ENCODE peak calls at places on chromosome 11, in four cellular contexts. G is ovary, T is right lobe of liver, S is NB4. H is an unnamed sample.

GRCh38 chr11:77047007-77047927 is 13.1 kb downstream of the B3GNT6 start:
- DNase-seq in G (peak), T (no peak), S (peak), H (peak)

GRCh38 chr11:2368178-2368850 is 8.8 kb upstream of the CD81 start:
- DNase-seq in G (no peak), S (no peak), T (no peak), H (no peak)

GRCh38 chr11:129278586-129279319 is 86.6 kb upstream of the ARHGAP32 start:
- DNase-seq in S (peak), T (peak), G (peak), H (peak)

GRCh38 chr11:46271407-46271806 is 6.1 kb upstream of the CREB3L1 start:
- DNase-seq in G (no peak), T (no peak), S (no peak), H (no peak)

GRCh38 chr11:62811659-62812058 is 6.4 kb upstream of the NXF1 start:
- DNase-seq in S (no peak), G (no peak), T (no peak), H (no peak)

GRCh38 chr11:74341926-74342325 is 30.5 kb upstream of the P4HA3 start:
- DNase-seq in T (no peak), G (no peak), S (no peak), H (no peak)

GRCh38 chr11:34916014-34916809 is at the start of the genes APIP and PDHX:
- DNase-seq in T (peak), S (peak), G (peak), H (peak)

GRCh38 chr11:77111277-77111676 is 8.6 kb downstream of the OMP start:
- DNase-seq in S (no peak), T (no peak), G (no peak), H (no peak)

GRCh38 chr11:22193348-22194051 is 615 bp downstream of the ANO5 start:
- DNase-seq in S (no peak), G (peak), T (peak), H (peak)
- TF ChIP-seq POLR2A in S (no peak), G (no peak), T (no peak), H (no peak)

DNA sequence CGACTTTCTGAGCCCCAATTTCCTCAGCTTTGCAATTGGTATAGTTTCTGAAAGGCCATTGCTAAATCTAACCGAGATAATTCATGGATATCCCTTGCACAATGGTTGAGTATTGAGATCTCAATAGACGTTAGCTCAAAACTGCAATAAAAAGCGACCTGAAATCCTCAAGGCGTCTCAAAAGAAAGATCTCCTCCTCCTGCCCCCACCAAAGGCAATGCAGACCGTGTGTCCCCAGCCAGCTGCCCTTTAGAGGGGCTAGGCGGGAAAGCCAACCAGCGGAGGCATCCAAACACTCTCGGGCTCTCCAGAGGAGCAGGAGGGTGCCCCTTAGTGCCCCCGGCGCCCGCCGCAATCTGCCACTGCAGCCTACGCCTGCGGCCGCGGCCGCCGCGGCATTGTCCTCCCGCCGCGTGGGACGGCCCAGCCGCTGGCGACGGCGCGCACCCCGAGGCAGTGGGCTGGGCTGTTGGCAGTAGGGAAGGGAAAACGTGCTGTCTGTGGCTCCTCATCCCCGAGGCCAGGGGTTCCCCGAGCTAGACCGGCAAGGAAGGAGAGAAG is 1.4 kb upstream of the SLC6A5 start:
- DNase-seq in T (no peak), S (no peak), G (no peak), H (no peak)
- H3K4me3 ChIP-seq in T (no peak), S (no peak), G (no peak), H (no peak)

GRCh38 chr11:17013548-17014320 is 480 bp downstream of the PLEKHA7 start:
- DNase-seq in S (no peak), G (peak), T (peak), H (peak)

GRCh38 chr11:17014321-17014773 is at the start of gene PLEKHA7:
- DNase-seq in S (no peak), T (peak), G (peak), H (peak)

GRCh38 chr11:17010851-17011420 is 3.3 kb downstream of the PLEKHA7 start:
- DNase-seq in S (no peak), G (no peak), T (no peak), H (no peak)

GRCh38 chr11:17012179-17012578 is 2.0 kb downstream of the PLEKHA7 start:
- DNase-seq in G (no peak), T (no peak), S (no peak), H (no peak)

GRCh38 chr11:17012712-17013547 is 1.3 kb downstream of the PLEKHA7 start:
- DNase-seq in G (peak), S (no peak), T (peak), H (peak)
- TF ChIP-seq POLR2A in G (no peak), S (no peak), T (peak), H (no peak)

GRCh38 chr11:122071680-122072321 is 44.2 kb downstream of the BLID start:
- DNase-seq in T (no peak), G (no peak), S (no peak), H (no peak)

GRCh38 chr11:122074022-122074421 is 42.0 kb downstream of the BLID start:
- DNase-seq in S (no peak), T (no peak), G (no peak), H (no peak)

GRCh38 chr11:122069946-122070345 is 46.1 kb downstream of the BLID start:
- DNase-seq in S (peak), T (no peak), G (peak), H (peak)

GRCh38 chr11:122062763-122063162 is 53.3 kb downstream of the BLID start:
- DNase-seq in S (no peak), T (no peak), G (no peak), H (no peak)

DNA sequence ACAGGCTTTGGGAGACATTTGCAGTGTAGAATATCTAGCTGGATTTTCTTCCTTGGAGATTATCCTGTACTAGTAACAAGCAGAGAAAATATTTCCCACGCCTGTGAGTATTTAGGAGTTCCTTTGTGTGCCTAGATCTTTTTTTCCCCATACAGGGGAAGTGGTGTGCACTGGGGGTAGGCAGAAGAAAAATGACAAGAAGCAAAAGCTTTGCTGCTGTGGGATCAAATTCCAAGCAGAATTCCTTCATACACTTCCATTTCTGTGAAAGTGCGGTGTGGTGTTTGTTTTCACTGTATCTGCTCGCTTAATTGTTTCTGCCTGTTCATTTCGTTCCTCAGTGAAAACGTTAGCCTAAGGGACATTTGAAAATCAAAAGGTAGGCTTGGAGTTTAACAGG is 47.9 kb downstream of the BLID start:
- DNase-seq in G (no peak), T (no peak), S (no peak), H (no peak)
- H3K4me3 ChIP-seq in G (no peak), T (no peak), S (no peak), H (no peak)

GRCh38 chr11:47768090-47768620 is 1.0 kb upstream of the FNBP4 start:
- DNase-seq in G (peak), S (peak), T (peak), H (peak)
- TF ChIP-seq POLR2A in G (peak), S (no peak), T (peak), H (peak)

GRCh38 chr11:69215784-69216415 is 60.2 kb downstream of the SMIM38 start:
- DNase-seq in G (no peak), T (no peak), S (no peak), H (no peak)
- H3K4me3 ChIP-seq in G (no peak), T (no peak), S (no peak), H (no peak)

DNA sequence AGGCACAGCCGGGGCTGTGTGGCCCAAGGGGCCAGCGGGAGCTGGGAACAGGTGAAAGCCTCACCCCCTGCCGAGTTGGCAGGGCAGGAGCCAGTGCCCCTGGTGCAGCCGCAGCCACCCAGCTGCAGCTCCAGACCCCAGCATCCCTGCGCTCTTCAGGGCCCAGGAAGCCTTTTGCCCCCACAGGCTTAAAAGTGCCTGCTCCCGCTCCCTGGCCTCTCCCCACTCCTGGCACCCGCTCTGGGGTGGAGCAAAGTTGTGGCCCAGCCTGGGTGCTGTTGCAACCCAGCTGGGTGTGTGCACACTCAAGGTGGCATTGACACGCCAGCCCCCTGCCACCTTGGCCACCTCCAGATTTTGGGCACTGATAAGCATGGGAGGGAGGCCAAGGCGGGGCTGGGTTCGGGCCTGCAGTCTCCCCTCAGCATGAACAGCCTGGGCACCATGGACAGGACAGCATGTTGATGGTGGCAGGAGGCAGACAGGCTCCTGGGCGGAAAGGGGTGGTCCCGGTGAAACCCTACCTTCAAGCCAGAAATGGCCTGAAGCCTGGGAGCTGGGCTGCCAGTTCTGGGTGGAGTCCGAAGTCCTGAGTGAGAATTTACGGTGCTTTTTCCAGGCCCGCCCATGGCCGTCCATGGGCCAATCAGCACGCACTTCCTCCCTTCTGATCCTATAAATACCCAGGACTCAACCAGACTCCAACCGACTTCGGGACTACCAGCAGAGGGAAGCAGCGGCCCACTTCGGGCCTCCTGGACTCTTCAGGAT is 23.5 kb upstream of the RNASEH2C start:
- DNase-seq in S (peak), G (no peak), T (no peak), H (no peak)
- TF ChIP-seq POLR2A in S (no peak), G (no peak), T (no peak), H (no peak)

DNA sequence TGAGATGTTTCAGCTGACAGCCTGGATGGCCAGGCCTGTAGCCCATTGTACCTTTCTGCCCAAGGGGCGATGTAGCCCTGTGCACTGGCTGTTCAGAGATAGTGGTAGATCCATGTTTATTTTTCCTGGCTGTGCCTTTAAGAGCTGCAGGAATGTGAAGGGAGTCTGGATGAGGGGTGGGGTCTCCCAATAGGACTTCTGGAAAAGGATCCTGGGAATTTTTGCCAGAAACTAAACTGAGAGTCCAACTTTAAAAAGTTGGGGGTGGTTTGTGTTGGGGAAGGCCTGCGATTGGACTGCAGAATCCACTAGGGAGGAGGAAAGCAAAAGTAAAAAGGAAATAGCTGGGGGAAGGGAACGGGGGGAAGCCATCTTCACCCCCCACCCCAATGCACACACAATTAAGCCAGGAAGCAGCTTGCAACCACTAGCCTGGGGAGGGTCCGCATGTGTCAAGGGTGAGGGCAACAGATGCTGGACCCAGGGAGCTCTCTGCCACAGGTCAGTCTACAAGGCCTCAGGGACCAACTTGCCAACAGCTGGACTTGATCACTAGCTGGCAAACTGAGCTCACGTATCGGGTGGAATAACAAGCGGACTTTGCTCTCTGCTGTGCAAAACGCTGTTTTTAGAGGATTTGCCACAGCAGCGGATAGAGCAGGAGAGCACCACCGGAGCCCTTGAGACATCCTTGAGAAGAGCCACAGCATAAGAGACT is at the start of gene OLFML1:
- DNase-seq in S (no peak), T (peak), G (peak), H (no peak)
- H3K4me3 ChIP-seq in S (no peak), T (peak), G (peak), H (peak)

GRCh38 chr11:10857604-10858504 is at the start of gene ZBED5:
- DNase-seq in G (peak), S (peak), T (peak), H (peak)
- TF ChIP-seq POLR2A in G (peak), S (peak), T (peak), H (peak)

H was measured in thyroid gland.